ENCODE peak calls at places on chromosomes 4 and X, in ten cellular contexts. P is activated CD8-positive, alpha-beta memory T cell treated with anti-CD3 and anti-CD28 coated beads for 4 hours; D is right cardiac atrium; I is dermis blood vessel endothelial cell; A is NCI-H1092 treated with DMSO at 0.1 percent for 48 hours; X is brain pericyte; U is myocyte; K is NCI-H2171; N is kidney; M is naive thymus-derived CD8-positive, alpha-beta T cell. W is an unnamed sample.

GRCh38 chr4:9964884-9965283 is 56.4 kb downstream of the SLC2A9 start:
- DNase-seq in P (no peak), D (no peak), I (peak; percentile 7), A (no peak), X (no peak), U (no peak), K (no peak), N (no peak), M (no peak), W (no peak)

GRCh38 chr4:166091914-166092510 is 219.0 kb downstream of the TLL1 start:
- DNase-seq in P (no peak), D (no peak), I (peak; percentile 71), A (peak; percentile 85), X (no peak), U (peak; percentile 36), K (peak; percentile 8), N (no peak), M (peak; percentile 10), W (no peak)

GRCh38 chr4:186900232-186900900 is 176.7 kb upstream of the FAT1 start:
- DNase-seq in P (no peak), D (no peak), I (no peak), A (no peak), X (peak; percentile 40), U (peak; percentile 65), K (no peak), N (no peak), M (no peak), W (no peak)

GRCh38 chr4:16026155-16026761 is 57.6 kb downstream of the PROM1 start:
- DNase-seq in P (no peak), D (no peak), I (peak; percentile 82), A (peak; percentile 19), X (peak; percentile 8), U (peak; percentile 59), K (no peak), N (no peak), M (peak; percentile 64), W (no peak)

GRCh38 chr4:121156822-121157769 is 7.0 kb downstream of the TNIP3 start:
- DNase-seq in P (no peak), D (peak; percentile 61), I (peak; percentile 29), A (no peak), X (no peak), U (peak; percentile 19), K (no peak), N (peak; percentile 56), M (peak; percentile 46), W (no peak)

GRCh38 chr4:123558865-123559264 is 162.3 kb downstream of the SPRY1 start:
- DNase-seq in P (no peak), D (no peak), I (no peak), A (no peak), X (no peak), U (no peak), K (no peak), N (no peak), M (no peak), W (no peak)

GRCh38 chrX:10399152-10399741 is 221.1 kb downstream of the MID1 start:
- DNase-seq in P (no peak), D (no peak), I (no peak), A (no peak), X (no peak), U (no peak), K (no peak), N (no peak), M (no peak), W (no peak)

GRCh38 chr4:177339794-177340374 is 30.2 kb downstream of the NEIL3 start:
- DNase-seq in P (no peak), D (no peak), I (peak; percentile 65), A (peak; percentile 30), X (no peak), U (peak; percentile 58), K (no peak), N (no peak), M (peak; percentile 30), W (no peak)

GRCh38 chrX:68822641-68823410 is 6.0 kb upstream of the EFNB1 start:
- DNase-seq in P (no peak), D (peak; percentile 81), I (peak; percentile 67), A (peak; percentile 34), X (no peak), U (peak; percentile 45), K (no peak), N (peak; percentile 81), M (no peak), W (no peak)

GRCh38 chrX:110665636-110666035 is 130.0 kb downstream of the CHRDL1 start:
- DNase-seq in P (no peak), D (peak; percentile 66), I (peak; percentile 1), A (peak; percentile 36), X (no peak), U (peak; percentile 29), K (no peak), N (no peak), M (no peak), W (no peak)

GRCh38 chrX:45379186-45379585 is 178.5 kb upstream of the DIPK2B start:
- DNase-seq in P (no peak), D (no peak), I (no peak), A (no peak), X (no peak), U (no peak), K (no peak), N (no peak), M (no peak), W (no peak)

GRCh38 chrX:130402211-130402684 is 461 bp downstream of the RBMX2 start:
- DNase-seq in P (no peak), D (no peak), I (no peak), A (no peak), X (no peak), U (no peak), K (no peak), N (no peak), M (peak; percentile 1), W (no peak)

GRCh38 chr4:57154191-57154590 is 44.0 kb upstream of the IGFBP7 start:
- DNase-seq in P (no peak), D (no peak), I (peak; percentile 30), A (no peak), X (no peak), U (no peak), K (no peak), N (no peak), M (no peak), W (no peak)

GRCh38 chr4:119570401-119570800 is 58.2 kb downstream of the PDE5A start:
- DNase-seq in P (no peak), D (no peak), I (no peak), A (no peak), X (no peak), U (peak; percentile 53), K (no peak), N (no peak), M (no peak), W (no peak)

GRCh38 chrX:10483191-10483808 is 137.1 kb downstream of the MID1 start:
- DNase-seq in P (no peak), D (peak; percentile 62), I (peak; percentile 87), A (no peak), X (no peak), U (peak; percentile 10), K (no peak), N (no peak), M (no peak), W (no peak)

GRCh38 chr4:11543710-11544109 is 115.0 kb upstream of the HS3ST1 start:
- DNase-seq in P (no peak), D (no peak), I (peak; percentile 93), A (no peak), X (no peak), U (peak; percentile 16), K (no peak), N (no peak), M (no peak), W (no peak)

GRCh38 chr4:1505511-1506451 is 99.5 kb upstream of the NKX1-1 start:
- DNase-seq in P (no peak), D (no peak), I (no peak), A (no peak), X (no peak), U (no peak), K (no peak), N (peak; percentile 67), M (no peak), W (no peak)